ENCODE peak calls at places on chromosomes 2 and 18, in four cellular contexts. L, Z, B and N are unnamed samples. For H3K4me1, the result is how much of the 10 kb centered on the place peaks cover.

GRCh38 chr2:235669269-235669831 is 175.5 kb downstream of the AGAP1 start:
- DNase-seq in L (no peak), Z (peak), B (peak), N (peak)

GRCh38 chr18:6601241-6601640 is 128.3 kb upstream of the ARHGAP28 start:
- DNase-seq in L (no peak), Z (no peak), B (no peak), N (no peak)

GRCh38 chr2:103132536-103133217 is 370.8 kb downstream of the TMEM182 start:
- DNase-seq in L (no peak), Z (no peak), B (no peak), N (no peak)

GRCh38 chr2:64202206-64202864 is 58.1 kb upstream of the PELI1 start:
- DNase-seq in L (no peak), Z (no peak), B (no peak), N (no peak)

GRCh38 chr2:19900536-19901200 is 1.1 kb downstream of the TTC32 start:
- DNase-seq in L (peak), Z (no peak), B (no peak), N (no peak)

GRCh38 chr18:80105369-80106167 is 3.5 kb upstream of the ADNP2 start:
- DNase-seq in L (no peak), Z (no peak), B (no peak), N (no peak)

GRCh38 chr2:55103039-55103438 is 52.8 kb upstream of the RTN4 start:
- DNase-seq in L (no peak), Z (no peak), B (no peak), N (no peak)

GRCh38 chr2:113138428-113139322 is 11.3 kb downstream of the IL1RN start:
- DNase-seq in L (peak), Z (no peak), B (no peak), N (peak)

GRCh38 chr2:211216221-211216620 is 659.8 kb downstream of the CPS1 start:
- DNase-seq in L (peak), Z (no peak), B (no peak), N (no peak)

GRCh38 chr18:55464581-55464980 is 123.4 kb downstream of the TCF4 start:
- DNase-seq in L (no peak), Z (no peak), B (no peak), N (no peak)

GRCh38 chr2:171575606-171576005 is 53.3 kb downstream of the CYBRD1 start:
- DNase-seq in L (no peak), Z (no peak), B (no peak), N (no peak)

GRCh38 chr2:232888099-232888836 is 18.2 kb downstream of the SNORC start:
- DNase-seq in L (no peak), Z (no peak), B (no peak), N (no peak)

GRCh38 chr2:96808176-96808837 is 7.8 kb upstream of the CNNM3 start:
- DNase-seq in L (no peak), Z (peak), B (no peak), N (no peak)

GRCh38 chr2:40101076-40101688 is 322.1 kb upstream of the THUMPD2 start:
- DNase-seq in L (peak), Z (no peak), B (no peak), N (no peak)

GRCh38 chr2:134234535-134234934 is 19.3 kb upstream of the MGAT5 start:
- DNase-seq in L (no peak), Z (no peak), B (no peak), N (peak)

GRCh38 chr18:49814147-49814499 is 790 bp upstream of the ACAA2 start:
- DNase-seq in L (no peak), Z (peak), B (no peak), N (no peak)

GRCh38 chr2:183919167-183919566 is 679.2 kb upstream of the ZNF804A start:
- DNase-seq in L (no peak), Z (no peak), B (no peak), N (no peak)

GRCh38 chr2:2291500-2292260 is 39.4 kb downstream of the MYT1L start:
- DNase-seq in L (no peak), Z (peak), B (no peak), N (peak)

GRCh38 chr2:241795021-241795999 is 13.7 kb upstream of the NEU4 start:
- DNase-seq in L (no peak), Z (peak), B (no peak), N (no peak)

GRCh38 chr2:20698916-20699613 is 32.1 kb downstream of the GDF7 start:
- DNase-seq in L (no peak), Z (no peak), B (no peak), N (no peak)

GRCh38 chr2:64807417-64807816 is 153.7 kb upstream of the SERTAD2 start:
- DNase-seq in L (no peak), Z (no peak), B (peak), N (no peak)

GRCh38 chr2:73939419-73939818 is 12.7 kb downstream of the DGUOK start:
- DNase-seq in L (no peak), Z (no peak), B (peak), N (no peak)

GRCh38 chr2:203808041-203808750 is 59.4 kb upstream of the CTLA4 start:
- DNase-seq in L (no peak), Z (no peak), B (no peak), N (no peak)

GRCh38 chr18:41391616-41392610 is 563.1 kb upstream of the PIK3C3 start:
- DNase-seq in L (peak), Z (no peak), B (peak), N (peak)

GRCh38 chr2:114421781-114422180 is 20.7 kb upstream of the DPP10 start:
- DNase-seq in L (no peak), Z (no peak), B (no peak), N (no peak)

GRCh38 chr18:62327977-62328376 is 2.9 kb downstream of the TNFRSF11A start:
- DNase-seq in L (no peak), Z (no peak), B (no peak), N (no peak)
- H3K4me1 ChIP-seq in L (under half), Z (half or more), B (half or more), N (under half)

DNA sequence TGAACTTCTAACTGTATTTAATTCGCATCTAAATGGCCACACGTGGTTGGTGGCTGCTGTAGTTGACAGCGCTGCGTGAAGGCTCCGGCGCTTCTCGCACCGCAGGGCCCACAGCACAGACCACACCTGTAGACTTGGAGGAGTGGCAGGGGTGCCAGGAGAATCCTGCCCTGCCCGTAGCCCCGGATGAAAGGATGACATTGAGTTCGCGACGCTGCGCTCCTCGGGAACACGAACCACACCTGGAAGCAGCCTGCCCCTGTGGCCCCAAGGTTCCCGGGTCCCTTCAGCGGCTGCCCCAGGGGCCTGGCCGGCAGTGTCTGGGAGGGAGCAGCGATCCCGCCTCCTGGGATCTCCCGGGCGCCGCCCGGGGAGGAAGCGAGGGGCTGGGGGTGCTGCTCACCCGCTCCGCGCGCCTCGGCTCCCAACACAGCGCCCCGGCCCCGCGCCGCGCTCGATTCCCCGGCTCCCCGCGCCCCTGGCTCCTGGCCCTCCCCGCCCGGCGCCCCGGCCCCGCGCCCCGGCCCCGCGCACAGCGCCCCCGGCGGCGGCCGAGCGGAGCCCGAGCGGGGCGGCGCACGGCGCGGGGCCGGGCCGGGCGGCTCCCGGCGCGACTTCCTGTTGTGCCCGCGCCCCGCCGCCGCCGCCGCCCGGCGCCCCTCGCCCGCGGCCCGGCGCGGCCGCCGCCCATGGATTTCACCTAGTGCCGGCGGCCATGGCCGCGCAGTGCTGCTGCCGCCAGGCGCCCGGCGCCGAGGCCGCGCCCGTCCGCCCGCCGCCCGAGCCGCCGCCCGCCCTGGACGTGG is at the start of gene RNPEPL1:
- DNase-seq in L (peak), Z (peak), B (peak), N (peak)
- H3K4me1 ChIP-seq in L (under half), Z (half or more), B (half or more), N (under half)

GRCh38 chr18:42734520-42734919 is 381.0 kb downstream of the RIT2 start:
- DNase-seq in L (no peak), Z (no peak), B (no peak), N (no peak)

GRCh38 chr18:42736074-42736473 is 379.4 kb downstream of the RIT2 start:
- DNase-seq in L (no peak), Z (no peak), B (no peak), N (no peak)

GRCh38 chr18:42730272-42730671 is 385.2 kb downstream of the RIT2 start:
- DNase-seq in L (no peak), Z (no peak), B (no peak), N (no peak)
- H3K4me1 ChIP-seq in L (under half), Z (under half), B (under half), N (under half)

GRCh38 chr2:28338046-28338753 is 54.5 kb upstream of the FOSL2 start:
- DNase-seq in L (no peak), Z (peak), B (no peak), N (no peak)

GRCh38 chr2:28340312-28341202 is 52.1 kb upstream of the FOSL2 start:
- DNase-seq in L (no peak), Z (no peak), B (no peak), N (peak)

GRCh38 chr2:28338754-28339325 is 53.8 kb upstream of the FOSL2 start:
- DNase-seq in L (no peak), Z (no peak), B (no peak), N (no peak)

GRCh38 chr2:28341208-28341891 is 51.3 kb upstream of the FOSL2 start:
- DNase-seq in L (no peak), Z (no peak), B (no peak), N (peak)

DNA sequence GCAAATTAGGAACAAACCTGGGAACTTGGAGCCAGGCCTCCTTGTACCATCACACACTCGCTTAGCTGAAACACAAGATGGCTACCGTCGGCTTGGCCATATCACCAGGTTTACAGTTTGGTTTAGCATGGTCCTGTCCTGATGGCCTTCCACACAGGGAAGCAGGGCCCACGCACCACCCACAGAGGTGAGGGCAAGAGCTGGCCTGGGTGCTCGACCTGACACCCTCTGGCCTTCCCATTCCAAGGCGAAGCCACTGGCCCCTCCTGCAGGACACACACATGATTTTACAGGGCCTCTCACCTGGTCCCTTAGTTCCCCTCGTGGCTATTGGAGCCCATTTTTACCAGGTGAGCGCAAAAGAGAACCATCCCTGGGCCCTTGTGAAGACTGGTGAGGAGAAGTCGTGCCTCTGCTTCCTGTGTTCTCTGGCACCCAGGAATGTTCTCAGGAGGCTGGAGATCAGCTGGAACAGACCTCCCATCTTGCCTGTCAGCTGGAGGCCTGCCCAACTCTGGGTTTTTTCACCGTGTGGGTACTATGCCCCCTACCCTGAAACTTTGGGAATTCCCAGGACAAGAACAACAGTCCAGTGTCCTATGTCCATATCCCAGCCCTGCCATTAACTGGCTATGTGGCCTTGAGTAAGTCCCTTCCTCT is 53.0 kb upstream of the FOSL2 start:
- DNase-seq in L (no peak), Z (no peak), B (no peak), N (no peak)
- H3K4me1 ChIP-seq in L (under half), Z (half or more), B (under half), N (under half)

GRCh38 chr2:10165282-10165681 is 42.7 kb downstream of the RRM2 start:
- DNase-seq in L (no peak), Z (no peak), B (no peak), N (no peak)
- H3K4me1 ChIP-seq in L (under half), Z (under half), B (under half), N (under half)

GRCh38 chr2:25330937-25331336 is 10.8 kb downstream of the DNMT3A start:
- DNase-seq in L (no peak), Z (no peak), B (no peak), N (no peak)

GRCh38 chr2:25330273-25330672 is 11.5 kb downstream of the DNMT3A start:
- DNase-seq in L (no peak), Z (peak), B (no peak), N (no peak)

GRCh38 chr2:25332571-25332970 is 9.2 kb downstream of the DNMT3A start:
- DNase-seq in L (no peak), Z (peak), B (no peak), N (peak)

GRCh38 chr2:25333981-25334380 is 7.7 kb downstream of the DNMT3A start:
- DNase-seq in L (no peak), Z (peak), B (no peak), N (no peak)

DNA sequence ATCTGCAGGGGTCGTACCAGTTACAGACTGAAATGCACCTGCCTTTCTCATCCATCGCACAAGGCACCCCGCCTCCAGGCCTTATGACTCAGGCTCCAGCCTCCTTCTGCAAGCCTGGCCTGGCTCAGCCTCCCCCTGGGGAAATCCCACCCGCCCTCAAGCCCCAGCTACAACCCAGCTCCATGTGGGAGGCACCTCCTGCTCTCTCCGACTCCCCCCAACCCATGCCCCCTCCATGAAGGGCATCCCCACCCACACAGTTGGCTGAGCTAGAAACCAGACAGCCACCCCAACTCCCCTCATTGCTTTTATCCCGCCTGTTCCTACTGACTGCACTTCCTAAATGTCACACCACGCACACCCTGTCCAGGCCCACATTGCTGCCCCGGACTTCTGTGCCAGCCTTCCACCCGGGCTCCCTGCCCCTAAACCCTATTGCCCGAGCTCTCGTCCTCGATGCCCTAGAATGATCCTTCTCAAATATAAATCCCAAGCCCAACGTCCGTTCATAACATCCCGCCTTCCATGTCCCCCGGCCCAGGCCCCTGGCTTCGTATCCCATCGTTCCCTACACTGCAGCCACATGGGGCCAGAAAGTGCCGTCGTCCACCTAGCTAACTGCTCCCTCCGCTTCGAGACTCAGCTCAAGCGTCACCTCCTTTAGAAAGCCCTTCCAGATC is 9.9 kb downstream of the DNMT3A start:
- DNase-seq in L (no peak), Z (peak), B (no peak), N (peak)
- H3K4me1 ChIP-seq in L (under half), Z (half or more), B (under half), N (under half)